ENCODE peak calls at places on chromosome 10, in nine cellular contexts. L, P, N, A, I, X, C, F and Y are unnamed samples.

GRCh38 chr10:79179404-79180309 is 110.9 kb downstream of the ZMIZ1 start:
- DNase-seq in X (no peak), L (no peak), N (peak), F (no peak), A (peak), P (no peak), I (peak), C (no peak), Y (peak)

GRCh38 chr10:130222381-130222780 is 86.2 kb downstream of the GLRX3 start:
- DNase-seq in P (peak), C (no peak), A (no peak), X (no peak), L (no peak), F (no peak), I (no peak), N (no peak), Y (no peak)

GRCh38 chr10:43226851-43227845 is 39.7 kb downstream of the RASGEF1A start:
- DNase-seq in I (no peak), L (no peak), A (no peak), N (no peak), C (no peak), X (no peak), P (peak), F (no peak), Y (no peak)

GRCh38 chr10:31322647-31323046 is 3.6 kb downstream of the ZEB1 start:
- DNase-seq in A (peak), F (no peak), P (no peak), I (peak), C (peak), N (no peak), X (peak), L (no peak), Y (peak)

GRCh38 chr10:23516530-23516929 is 77.7 kb downstream of the OTUD1 start:
- DNase-seq in F (peak), I (no peak), N (peak), L (no peak), P (no peak), C (peak), A (peak), X (peak), Y (peak)

GRCh38 chr10:26486985-26487850 is 49.1 kb downstream of the APBB1IP start:
- DNase-seq in X (peak), N (peak), I (no peak), A (peak), P (no peak), F (peak), C (peak), L (no peak), Y (peak)

GRCh38 chr10:73209705-73210104 is 37.4 kb downstream of the DNAJC9 start:
- DNase-seq in I (peak), X (peak), F (peak), P (no peak), C (peak), L (no peak), A (peak), N (no peak), Y (peak)

GRCh38 chr10:26829810-26830515 is 30.8 kb downstream of the ABI1 start:
- DNase-seq in X (no peak), P (no peak), C (no peak), L (no peak), F (no peak), I (no peak), A (no peak), N (no peak), Y (no peak)

GRCh38 chr10:133565441-133566294 is at the start of gene SYCE1:
- DNase-seq in I (no peak), P (no peak), X (no peak), F (no peak), A (no peak), L (no peak), N (no peak), C (no peak), Y (peak)

GRCh38 chr10:132577350-132578005 is 39.9 kb downstream of the INPP5A start:
- DNase-seq in P (no peak), I (no peak), N (no peak), C (no peak), A (no peak), L (peak), X (peak), F (no peak), Y (no peak)

GRCh38 chr10:97766996-97767924 is 4.5 kb downstream of the SFRP5 start:
- DNase-seq in N (no peak), X (no peak), P (no peak), A (no peak), I (no peak), L (no peak), F (no peak), C (no peak), Y (no peak)

GRCh38 chr10:129963831-129964501 is at the start of gene EBF3:
- DNase-seq in X (peak), P (no peak), A (no peak), N (peak), L (peak), I (peak), F (peak), C (no peak), Y (peak)

GRCh38 chr10:97522071-97522470 is 23.3 kb downstream of the UBTD1 start:
- DNase-seq in A (no peak), C (no peak), I (no peak), P (no peak), X (no peak), L (no peak), F (no peak), N (no peak), Y (no peak)

GRCh38 chr10:49646256-49646870 is 32.5 kb downstream of the CHAT start:
- DNase-seq in X (no peak), N (no peak), A (no peak), P (peak), C (no peak), F (no peak), L (peak), I (no peak), Y (no peak)

GRCh38 chr10:131127610-131128009 is 183.9 kb downstream of the TCERG1L start:
- DNase-seq in F (no peak), N (no peak), C (no peak), X (no peak), L (no peak), A (no peak), P (no peak), I (no peak), Y (no peak)

GRCh38 chr10:34768261-34768971 is 46.7 kb downstream of the PARD3 start:
- DNase-seq in X (peak), C (peak), N (no peak), F (peak), L (peak), I (no peak), P (peak), A (peak), Y (peak)

GRCh38 chr10:131219955-131220489 is 91.5 kb downstream of the TCERG1L start:
- DNase-seq in X (no peak), A (no peak), F (no peak), P (no peak), I (no peak), L (no peak), C (no peak), N (no peak), Y (no peak)

GRCh38 chr10:24208661-24209420 is at the start of gene KIAA1217:
- DNase-seq in F (peak), X (peak), L (peak), C (peak), N (peak), I (peak), P (peak), A (peak), Y (peak)

GRCh38 chr10:47240173-47240572 is 59.8 kb upstream of the GDF10 start:
- DNase-seq in C (no peak), N (no peak), P (no peak), A (no peak), L (no peak), X (no peak), F (no peak), I (no peak), Y (no peak)

GRCh38 chr10:132306341-132306685 is 1.4 kb downstream of the STK32C start:
- DNase-seq in X (no peak), C (no peak), P (peak), L (peak), N (no peak), I (no peak), A (no peak), F (no peak), Y (no peak)

GRCh38 chr10:102752934-102753664 is 9.4 kb downstream of the WBP1L start:
- DNase-seq in C (peak), A (peak), F (peak), I (peak), L (no peak), X (peak), P (no peak), N (peak), Y (peak)

GRCh38 chr10:75624632-75625031 is 193.2 kb downstream of the LRMDA start:
- DNase-seq in A (no peak), F (no peak), N (no peak), X (no peak), C (no peak), I (no peak), P (no peak), L (no peak), Y (no peak)

GRCh38 chr10:28391283-28391682 is 88.4 kb upstream of the MPP7 start:
- DNase-seq in X (no peak), P (no peak), A (no peak), I (no peak), F (no peak), N (no peak), C (no peak), L (no peak), Y (no peak)

GRCh38 chr10:80186364-80187012 is 18.8 kb downstream of the ANXA11 start:
- DNase-seq in I (no peak), X (no peak), A (no peak), F (no peak), N (no peak), C (no peak), L (no peak), P (no peak), Y (no peak)

GRCh38 chr10:8508882-8509281 is 454.4 kb downstream of the GATA3 start:
- DNase-seq in N (no peak), C (no peak), I (no peak), X (no peak), P (no peak), F (no peak), A (no peak), L (no peak), Y (no peak)

GRCh38 chr10:133385214-133385613 is 6.2 kb downstream of the PAOX start:
- DNase-seq in C (no peak), N (no peak), P (peak), F (no peak), X (no peak), A (no peak), I (no peak), L (no peak), Y (no peak)

GRCh38 chr10:60427148-60427547 is 37.5 kb upstream of the ANK3 start:
- DNase-seq in L (no peak), A (no peak), N (no peak), X (no peak), P (no peak), F (no peak), I (no peak), C (peak), Y (peak)

DNA sequence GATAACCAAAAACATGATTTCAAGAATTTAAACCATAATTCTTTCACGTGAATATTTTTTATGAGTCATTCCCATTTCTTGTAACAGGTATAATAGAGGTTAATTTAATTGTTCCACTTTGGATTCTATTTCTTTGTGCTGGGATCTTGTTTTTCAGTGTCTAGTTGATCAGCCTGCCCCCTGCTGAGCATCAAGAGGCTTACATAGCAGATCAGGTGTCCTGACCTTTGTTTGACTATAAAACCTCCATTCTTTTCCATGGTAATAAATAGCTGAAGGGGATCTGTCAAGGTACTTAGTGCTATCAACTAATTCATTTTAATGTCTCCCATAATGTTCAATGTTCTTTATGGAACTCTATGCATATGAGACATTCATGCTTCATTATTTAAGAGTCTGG is 4.9 kb downstream of the COL17A1 start:
- DNase-seq in P (no peak), F (peak), I (peak), A (no peak), C (peak), N (peak), X (peak), L (no peak), Y (no peak)
- TF ChIP-seq CTCF in P (peak), F (peak), I (peak), A (peak), C (peak), N (peak), X (peak), L (peak), Y (peak)

GRCh38 chr10:112229096-112229495 is 45.5 kb upstream of the GPAM start:
- DNase-seq in C (no peak), A (no peak), L (no peak), P (no peak), F (peak), N (no peak), I (no peak), X (no peak), Y (no peak)

GRCh38 chr10:112227331-112227961 is 43.9 kb upstream of the GPAM start:
- DNase-seq in C (peak), A (peak), P (no peak), F (peak), X (peak), I (no peak), L (no peak), N (peak), Y (peak)

GRCh38 chr10:112231602-112232001 is 48.0 kb upstream of the GPAM start:
- DNase-seq in L (no peak), X (no peak), F (no peak), C (no peak), N (no peak), P (no peak), A (no peak), I (no peak), Y (no peak)

GRCh38 chr10:112230325-112230988 is 46.9 kb upstream of the GPAM start:
- DNase-seq in A (no peak), I (no peak), F (peak), C (no peak), N (no peak), X (no peak), P (no peak), L (no peak), Y (peak)

GRCh38 chr10:112229901-112230300 is 46.3 kb upstream of the GPAM start:
- DNase-seq in C (no peak), N (no peak), I (no peak), F (peak), X (no peak), A (no peak), L (no peak), P (no peak), Y (no peak)
- H3K4me3 ChIP-seq in C (no peak), N (no peak), I (no peak), F (no peak), X (no peak), A (no peak), L (no peak), P (no peak), Y (no peak)

GRCh38 chr10:125002044-125002422 is 60.1 kb downstream of the ZRANB1 start:
- DNase-seq in C (no peak), N (no peak), P (peak), F (no peak), X (no peak), I (no peak), A (no peak), L (peak), Y (no peak)

GRCh38 chr10:125003901-125004467 is 62.1 kb downstream of the ZRANB1 start:
- DNase-seq in N (no peak), P (peak), C (no peak), X (no peak), L (no peak), A (no peak), F (no peak), I (no peak), Y (no peak)

GRCh38 chr10:125004571-125005311 is 62.8 kb downstream of the ZRANB1 start:
- DNase-seq in A (no peak), F (no peak), X (no peak), L (no peak), C (no peak), N (no peak), I (no peak), P (no peak), Y (no peak)

GRCh38 chr10:125002423-125003145 is 60.7 kb downstream of the ZRANB1 start:
- DNase-seq in F (no peak), P (peak), N (no peak), C (no peak), A (no peak), I (no peak), L (peak), X (no peak), Y (no peak)

DNA sequence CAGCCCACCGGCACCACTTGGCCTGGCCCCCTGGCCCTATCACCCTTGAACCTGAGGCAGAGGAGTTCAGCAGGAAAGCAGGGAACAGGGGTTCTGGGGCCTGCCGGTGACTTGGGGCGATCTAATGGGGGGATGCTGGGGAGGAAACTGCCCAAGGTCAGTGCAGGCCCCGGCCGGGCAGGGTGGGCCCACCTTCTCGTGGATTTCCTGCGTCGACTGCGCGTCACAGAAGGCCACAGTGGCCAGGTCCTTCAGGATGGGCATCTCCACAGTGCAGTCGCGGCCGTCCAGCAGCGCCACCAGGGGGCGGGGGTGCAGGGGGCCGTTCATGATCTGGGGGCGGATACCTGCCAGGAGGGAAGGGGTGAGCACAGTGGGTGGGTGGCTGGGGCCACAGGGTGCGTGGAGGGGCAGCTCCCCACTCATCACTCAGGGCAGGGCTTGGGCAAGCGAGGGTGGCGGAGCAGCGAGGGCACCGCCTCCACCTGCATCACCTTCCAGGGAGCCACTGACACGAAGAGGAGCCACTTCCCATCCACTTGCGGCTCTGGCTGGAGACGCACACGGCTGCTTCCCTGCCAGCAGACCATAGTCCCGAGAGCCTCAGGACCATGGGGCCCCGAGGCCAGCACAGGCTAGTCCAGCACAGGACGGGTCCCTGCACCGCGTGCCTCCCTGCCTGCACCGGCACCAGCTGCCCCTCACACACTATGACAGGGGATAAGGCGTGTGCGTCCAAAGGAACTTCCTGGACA is 61.4 kb downstream of the ZRANB1 start:
- DNase-seq in I (no peak), N (no peak), C (no peak), X (no peak), A (no peak), F (no peak), L (peak), P (peak), Y (no peak)
- TF ChIP-seq CTCF in I (no peak), N (no peak), C (no peak), X (peak), A (no peak), F (no peak), L (no peak), P (no peak), Y (peak)

DNA sequence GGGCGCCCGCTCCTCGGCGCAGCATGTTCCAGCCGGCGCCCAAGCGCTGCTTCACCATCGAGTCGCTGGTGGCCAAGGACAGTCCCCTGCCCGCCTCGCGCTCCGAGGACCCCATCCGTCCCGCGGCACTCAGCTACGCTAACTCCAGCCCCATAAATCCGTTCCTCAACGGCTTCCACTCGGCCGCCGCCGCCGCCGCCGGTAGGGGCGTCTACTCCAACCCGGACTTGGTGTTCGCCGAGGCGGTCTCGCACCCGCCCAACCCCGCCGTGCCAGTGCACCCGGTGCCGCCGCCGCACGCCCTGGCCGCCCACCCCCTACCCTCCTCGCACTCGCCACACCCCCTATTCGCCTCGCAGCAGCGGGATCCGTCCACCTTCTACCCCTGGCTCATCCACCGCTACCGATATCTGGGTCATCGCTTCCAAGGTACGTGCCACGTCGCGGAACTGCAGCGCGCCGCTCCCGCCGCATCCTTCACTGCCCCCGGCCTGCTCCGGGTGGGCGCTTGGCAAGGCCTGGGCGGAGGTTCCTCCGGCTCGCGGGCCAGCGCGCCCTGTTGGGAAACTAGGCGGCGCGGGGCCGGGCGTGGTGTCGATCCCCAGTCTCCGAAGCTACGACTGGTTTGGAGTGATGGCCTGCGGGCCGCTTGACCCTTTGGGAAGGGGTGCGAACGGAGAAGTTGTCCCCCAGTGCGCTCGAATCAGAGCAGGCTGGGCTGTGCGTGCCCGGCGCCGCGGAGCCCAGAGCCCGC is 876 bp downstream of the EMX2 start:
- DNase-seq in X (peak), N (peak), P (no peak), A (no peak), F (peak), L (no peak), C (no peak), I (no peak), Y (no peak)
- H3K4me3 ChIP-seq in X (no peak), N (no peak), P (peak), A (peak), F (no peak), L (peak), C (no peak), I (no peak), Y (peak)

DNA sequence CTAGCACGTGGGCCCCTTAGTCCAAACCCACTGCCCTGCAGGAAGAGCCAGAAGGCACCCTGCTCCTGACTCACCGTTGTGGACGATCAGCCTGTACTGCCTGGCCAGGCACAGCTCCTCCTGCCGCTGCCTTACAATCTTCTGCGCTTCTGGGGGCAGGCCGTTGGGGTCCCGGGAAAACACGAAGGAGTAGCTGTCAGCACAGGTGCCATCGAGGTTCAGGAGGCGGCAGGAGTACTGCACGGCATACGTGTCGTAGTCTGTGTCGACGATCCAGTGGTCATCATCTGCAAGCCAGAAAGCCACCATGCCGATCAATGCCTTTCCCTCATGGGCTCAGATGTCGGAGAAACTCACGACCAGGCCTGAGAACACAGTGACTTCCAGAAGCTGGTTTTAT is 7.3 kb downstream of the RBP4 start:
- DNase-seq in X (no peak), A (no peak), P (no peak), F (no peak), C (no peak), N (no peak), I (no peak), L (no peak), Y (no peak)
- TF ChIP-seq CTCF in X (no peak), A (no peak), P (no peak), F (no peak), C (no peak), N (no peak), I (no peak), L (no peak), Y (no peak)